ENCODE peak calls at places on chromosomes 5 and 9, in seven cellular contexts. One of them, this sample, is unnamed.

GRCh38 chr5:134098690-134099089 is 15.8 kb upstream of the TCF7 start:
- DNase-seq in H1: no peak
- DNase-seq in HepG2: peak
- DNase-seq in HCT116: no peak
- DNase-seq in SK-N-SH: no peak
- DNase-seq in K562: no peak
- DNase-seq in GM12878: no peak
- DNase-seq in this sample: no peak

GRCh38 chr5:35089688-35090314 is 42.1 kb upstream of the AGXT2 start:
- DNase-seq in H1: peak
- DNase-seq in K562: peak
- DNase-seq in GM12878: peak
- DNase-seq in HCT116: peak
- DNase-seq in HepG2: peak
- DNase-seq in SK-N-SH: peak
- DNase-seq in this sample: peak

GRCh38 chr9:134759913-134760312 is 118.3 kb downstream of the COL5A1 start:
- DNase-seq in H1: no peak
- DNase-seq in K562: no peak
- DNase-seq in HepG2: no peak
- DNase-seq in GM12878: no peak
- DNase-seq in HCT116: no peak
- DNase-seq in SK-N-SH: no peak
- DNase-seq in this sample: no peak

GRCh38 chr5:141771031-141771430 is 89.0 kb upstream of the ARAP3 start:
- DNase-seq in H1: no peak
- DNase-seq in SK-N-SH: no peak
- DNase-seq in HepG2: no peak
- DNase-seq in K562: peak
- DNase-seq in HCT116: no peak
- DNase-seq in GM12878: no peak
- DNase-seq in this sample: no peak

GRCh38 chr5:137415231-137415681 is 83.9 kb downstream of the SPOCK1 start:
- DNase-seq in SK-N-SH: no peak
- DNase-seq in H1: no peak
- DNase-seq in HCT116: no peak
- DNase-seq in HepG2: no peak
- DNase-seq in GM12878: no peak
- DNase-seq in K562: no peak
- DNase-seq in this sample: peak

GRCh38 chr5:181052526-181052927 is 12.5 kb downstream of the BTNL9 start:
- DNase-seq in HCT116: no peak
- DNase-seq in GM12878: no peak
- DNase-seq in H1: peak
- DNase-seq in K562: no peak
- DNase-seq in HepG2: no peak
- DNase-seq in SK-N-SH: no peak
- DNase-seq in this sample: no peak

GRCh38 chr9:121233906-121234901 is 32.5 kb upstream of the RAB14 start:
- DNase-seq in H1: no peak
- DNase-seq in SK-N-SH: no peak
- DNase-seq in K562: peak
- DNase-seq in HepG2: no peak
- DNase-seq in GM12878: no peak
- DNase-seq in HCT116: no peak
- DNase-seq in this sample: no peak

GRCh38 chr5:83331842-83332241 is 139.7 kb upstream of the VCAN start:
- DNase-seq in HepG2: no peak
- DNase-seq in H1: no peak
- DNase-seq in SK-N-SH: peak
- DNase-seq in K562: no peak
- DNase-seq in GM12878: no peak
- DNase-seq in HCT116: no peak
- DNase-seq in this sample: no peak

GRCh38 chr9:126919193-126919592 is 4.6 kb downstream of the RALGPS1 start:
- DNase-seq in GM12878: no peak
- DNase-seq in HCT116: no peak
- DNase-seq in K562: no peak
- DNase-seq in SK-N-SH: no peak
- DNase-seq in HepG2: peak
- DNase-seq in H1: no peak
- DNase-seq in this sample: no peak

GRCh38 chr9:138023394-138024124 is 146.0 kb downstream of the CACNA1B start:
- DNase-seq in HepG2: no peak
- DNase-seq in GM12878: no peak
- DNase-seq in K562: no peak
- DNase-seq in SK-N-SH: no peak
- DNase-seq in H1: peak
- DNase-seq in HCT116: no peak
- DNase-seq in this sample: no peak

GRCh38 chr5:14256026-14256690 is 113.0 kb downstream of the TRIO start:
- DNase-seq in GM12878: no peak
- DNase-seq in H1: no peak
- DNase-seq in HepG2: no peak
- DNase-seq in HCT116: no peak
- DNase-seq in SK-N-SH: no peak
- DNase-seq in K562: no peak
- DNase-seq in this sample: no peak

GRCh38 chr9:32551491-32552049 is 557 bp upstream of the SMIM27 start:
- DNase-seq in GM12878: peak
- DNase-seq in HepG2: peak
- DNase-seq in SK-N-SH: peak
- DNase-seq in HCT116: peak
- DNase-seq in H1: peak
- DNase-seq in K562: peak
- DNase-seq in this sample: no peak

GRCh38 chr9:19913151-19913550 is 124.3 kb upstream of the SLC24A2 start:
- DNase-seq in H1: no peak
- DNase-seq in K562: no peak
- DNase-seq in HCT116: no peak
- DNase-seq in GM12878: no peak
- DNase-seq in HepG2: no peak
- DNase-seq in SK-N-SH: no peak
- DNase-seq in this sample: no peak

GRCh38 chr5:95995947-95996489 is 34.4 kb upstream of the ELL2 start:
- DNase-seq in SK-N-SH: no peak
- DNase-seq in GM12878: no peak
- DNase-seq in K562: no peak
- DNase-seq in H1: no peak
- DNase-seq in HCT116: no peak
- DNase-seq in HepG2: no peak
- DNase-seq in this sample: no peak

GRCh38 chr5:5483880-5484595 is 61.6 kb downstream of the ICE1 start:
- DNase-seq in K562: no peak
- DNase-seq in SK-N-SH: no peak
- DNase-seq in GM12878: no peak
- DNase-seq in H1: no peak
- DNase-seq in HCT116: no peak
- DNase-seq in HepG2: no peak
- DNase-seq in this sample: no peak

GRCh38 chr9:126705311-126705766 is 91.6 kb downstream of the LMX1B start:
- DNase-seq in H1: peak
- DNase-seq in HCT116: peak
- DNase-seq in HepG2: peak
- DNase-seq in K562: peak
- DNase-seq in SK-N-SH: peak
- DNase-seq in GM12878: no peak
- DNase-seq in this sample: peak

GRCh38 chr9:82665324-82665723 is 397.6 kb downstream of the RASEF start:
- DNase-seq in H1: no peak
- DNase-seq in GM12878: no peak
- DNase-seq in HepG2: no peak
- DNase-seq in HCT116: no peak
- DNase-seq in SK-N-SH: no peak
- DNase-seq in K562: no peak
- DNase-seq in this sample: peak

GRCh38 chr5:170421822-170422221 is 32.7 kb upstream of the KCNMB1 start:
- DNase-seq in HCT116: no peak
- DNase-seq in HepG2: no peak
- DNase-seq in SK-N-SH: no peak
- DNase-seq in H1: no peak
- DNase-seq in K562: no peak
- DNase-seq in GM12878: no peak
- DNase-seq in this sample: no peak

GRCh38 chr9:4297151-4297794 is 2.6 kb downstream of the GLIS3 start:
- DNase-seq in HCT116: peak
- DNase-seq in HepG2: peak
- DNase-seq in K562: peak
- DNase-seq in GM12878: no peak
- DNase-seq in H1: peak
- DNase-seq in SK-N-SH: peak
- DNase-seq in this sample: no peak

GRCh38 chr5:149731617-149732400 is 1.7 kb downstream of the PPARGC1B start:
- DNase-seq in HCT116: peak
- DNase-seq in SK-N-SH: peak
- DNase-seq in H1: peak
- DNase-seq in HepG2: no peak
- DNase-seq in K562: peak
- DNase-seq in GM12878: peak
- DNase-seq in this sample: peak

GRCh38 chr5:158873115-158873514 is 226.6 kb downstream of the EBF1 start:
- DNase-seq in HCT116: no peak
- DNase-seq in H1: no peak
- DNase-seq in K562: no peak
- DNase-seq in SK-N-SH: no peak
- DNase-seq in HepG2: no peak
- DNase-seq in GM12878: no peak
- DNase-seq in this sample: no peak

GRCh38 chr5:126647071-126647470 is 46.3 kb downstream of the PHAX start:
- DNase-seq in K562: no peak
- DNase-seq in HepG2: no peak
- DNase-seq in HCT116: no peak
- DNase-seq in GM12878: no peak
- DNase-seq in SK-N-SH: no peak
- DNase-seq in H1: no peak
- DNase-seq in this sample: no peak

GRCh38 chr5:107391787-107392186 is 278.9 kb downstream of the EFNA5 start:
- DNase-seq in H1: no peak
- DNase-seq in K562: no peak
- DNase-seq in GM12878: no peak
- DNase-seq in SK-N-SH: no peak
- DNase-seq in HCT116: no peak
- DNase-seq in HepG2: no peak
- DNase-seq in this sample: no peak

GRCh38 chr5:107389130-107389553 is 281.6 kb downstream of the EFNA5 start:
- DNase-seq in H1: no peak
- DNase-seq in HepG2: no peak
- DNase-seq in HCT116: no peak
- DNase-seq in SK-N-SH: no peak
- DNase-seq in K562: no peak
- DNase-seq in GM12878: peak
- DNase-seq in this sample: peak

GRCh38 chr5:107389769-107390168 is 281.0 kb downstream of the EFNA5 start:
- DNase-seq in HCT116: no peak
- DNase-seq in K562: no peak
- DNase-seq in GM12878: no peak
- DNase-seq in HepG2: no peak
- DNase-seq in SK-N-SH: no peak
- DNase-seq in H1: no peak
- DNase-seq in this sample: peak

GRCh38 chr5:107385701-107386100 is 285.0 kb downstream of the EFNA5 start:
- DNase-seq in SK-N-SH: no peak
- DNase-seq in H1: no peak
- DNase-seq in HepG2: no peak
- DNase-seq in GM12878: no peak
- DNase-seq in HCT116: no peak
- DNase-seq in K562: no peak
- DNase-seq in this sample: no peak

GRCh38 chr5:107388111-107388861 is 282.5 kb downstream of the EFNA5 start:
- DNase-seq in GM12878: peak
- DNase-seq in K562: no peak
- DNase-seq in HCT116: no peak
- DNase-seq in HepG2: no peak
- DNase-seq in H1: no peak
- DNase-seq in SK-N-SH: peak
- DNase-seq in this sample: peak
- TF ChIP-seq SIN3A in GM12878: no peak
- TF ChIP-seq SIN3A in K562: no peak
- TF ChIP-seq SIN3A in HCT116: no peak
- TF ChIP-seq SIN3A in HepG2: no peak
- TF ChIP-seq SIN3A in H1: no peak
- TF ChIP-seq SIN3A in SK-N-SH: no peak
- TF ChIP-seq SIN3A in this sample: no peak

DNA sequence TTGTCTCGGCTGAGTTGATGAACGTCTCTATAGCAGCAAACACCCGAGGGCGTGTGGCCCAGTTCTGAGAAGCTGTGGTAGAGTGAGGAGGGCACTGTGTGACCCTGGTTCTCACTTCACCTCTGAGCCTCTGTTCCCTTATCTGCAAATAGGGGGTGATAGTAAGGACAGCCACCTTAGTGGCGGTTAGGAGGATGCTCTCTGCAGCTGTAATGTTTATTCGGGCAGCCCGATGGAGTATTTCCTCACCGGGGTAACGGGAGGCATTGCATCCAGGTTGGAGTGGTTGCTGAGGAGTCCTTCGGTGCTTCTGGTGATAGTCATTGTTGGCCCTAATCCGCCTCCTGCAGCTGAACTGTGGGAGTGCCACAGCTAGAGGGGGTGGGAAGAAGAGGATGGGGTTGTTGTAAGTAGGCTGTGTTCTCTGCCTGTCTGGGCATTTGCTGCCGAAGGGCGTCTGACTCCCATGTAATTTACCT is 13.9 kb downstream of the PRRC2B start:
- DNase-seq in GM12878: no peak
- DNase-seq in H1: peak
- DNase-seq in HCT116: no peak
- DNase-seq in HepG2: peak
- DNase-seq in K562: peak
- DNase-seq in SK-N-SH: no peak
- DNase-seq in this sample: no peak
- TF ChIP-seq SIN3A in GM12878: no peak
- TF ChIP-seq SIN3A in H1: no peak
- TF ChIP-seq SIN3A in HCT116: no peak
- TF ChIP-seq SIN3A in HepG2: no peak
- TF ChIP-seq SIN3A in K562: no peak
- TF ChIP-seq SIN3A in SK-N-SH: no peak
- TF ChIP-seq SIN3A in this sample: no peak

DNA sequence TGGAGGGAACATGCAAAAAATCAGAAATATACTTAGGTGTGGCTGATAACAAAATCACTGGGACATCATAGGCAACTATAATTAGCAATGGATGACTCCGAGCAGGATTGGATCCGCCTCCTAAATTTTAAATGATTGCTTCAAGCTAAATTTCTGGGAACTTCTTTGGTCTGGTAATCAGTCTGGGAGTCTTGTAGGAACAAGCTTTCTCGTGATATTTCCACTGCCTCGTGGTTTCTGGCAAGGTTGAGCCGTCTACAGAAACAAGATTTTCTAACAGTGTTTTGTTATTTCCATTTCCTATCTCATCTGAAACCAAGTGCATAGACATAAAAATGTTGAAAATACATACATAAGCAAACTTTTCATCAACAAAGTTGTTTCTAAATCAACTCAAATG is 232.5 kb downstream of the BNC2 start:
- DNase-seq in HCT116: no peak
- DNase-seq in SK-N-SH: no peak
- DNase-seq in K562: no peak
- DNase-seq in HepG2: no peak
- DNase-seq in H1: no peak
- DNase-seq in GM12878: no peak
- DNase-seq in this sample: no peak
- TF ChIP-seq SIN3A in HCT116: no peak
- TF ChIP-seq SIN3A in SK-N-SH: no peak
- TF ChIP-seq SIN3A in K562: no peak
- TF ChIP-seq SIN3A in HepG2: no peak
- TF ChIP-seq SIN3A in H1: no peak
- TF ChIP-seq SIN3A in GM12878: no peak
- TF ChIP-seq SIN3A in this sample: no peak

GRCh38 chr9:91663858-91664257 is 240.2 kb upstream of the NFIL3 start:
- DNase-seq in SK-N-SH: no peak
- DNase-seq in HCT116: no peak
- DNase-seq in HepG2: no peak
- DNase-seq in GM12878: no peak
- DNase-seq in H1: no peak
- DNase-seq in K562: no peak
- DNase-seq in this sample: no peak
- TF ChIP-seq SIN3A in SK-N-SH: no peak
- TF ChIP-seq SIN3A in HCT116: no peak
- TF ChIP-seq SIN3A in HepG2: no peak
- TF ChIP-seq SIN3A in GM12878: no peak
- TF ChIP-seq SIN3A in H1: no peak
- TF ChIP-seq SIN3A in K562: no peak
- TF ChIP-seq SIN3A in this sample: no peak

This sample was measured in Panc1.